ENCODE peak calls at places on chromosomes 1 and 21, in nine cellular contexts. Q is ovary; R is aorta; N is breast epithelium; C is SJSA1; I is CD4-positive, alpha-beta memory T cell; H is stomach; K is left lung; M is A673. E is an unnamed sample.
A peak's percentile ranks its signal among the peaks of the same experiment; 100 is the strongest.

GRCh38 chr21:25506887-25507286 is 100.4 kb downstream of the MRPL39 start:
- DNase-seq in K (no peak), Q (no peak), H (no peak), M (no peak), N (no peak), C (peak; percentile 4), R (no peak), I (no peak), E (no peak)

GRCh38 chr1:71364236-71364635 is 283.4 kb upstream of the ZRANB2 start:
- DNase-seq in K (no peak), Q (no peak), C (no peak), I (no peak), M (no peak), N (no peak), H (no peak), R (no peak), E (no peak)

GRCh38 chr1:70353641-70354331 is 736 bp downstream of the ANKRD13C start:
- DNase-seq in I (no peak), K (peak; percentile 56), H (no peak), C (peak; percentile 89), R (no peak), M (no peak), Q (no peak), N (no peak), E (peak; percentile 18)

GRCh38 chr1:1141911-1142250 is 26.0 kb upstream of the C1orf159 start:
- DNase-seq in K (no peak), C (no peak), Q (no peak), R (no peak), H (no peak), M (no peak), I (no peak), N (no peak), E (no peak)

GRCh38 chr1:157519451-157519850 is 32.9 kb downstream of the FCRL5 start:
- DNase-seq in C (no peak), I (no peak), K (no peak), M (no peak), N (no peak), Q (no peak), R (no peak), H (no peak), E (no peak)

GRCh38 chr1:232556336-232556735 is 73.6 kb downstream of the SIPA1L2 start:
- DNase-seq in I (no peak), K (no peak), N (no peak), H (no peak), M (no peak), C (no peak), R (no peak), Q (no peak), E (no peak)

GRCh38 chr1:224377676-224378006 is 21.0 kb downstream of the CNIH4 start:
- DNase-seq in Q (no peak), M (no peak), R (no peak), K (no peak), N (no peak), H (no peak), I (no peak), C (peak; percentile 23), E (no peak)

GRCh38 chr1:71014110-71014509 is 33.5 kb downstream of the PTGER3 start:
- DNase-seq in C (peak; percentile 65), Q (no peak), I (no peak), R (no peak), H (no peak), K (no peak), N (no peak), M (no peak), E (no peak)

GRCh38 chr1:23477359-23478144 is 6.4 kb downstream of the ASAP3 start:
- DNase-seq in I (no peak), Q (no peak), M (no peak), R (no peak), N (peak; percentile 46), K (no peak), C (no peak), H (no peak), E (no peak)

GRCh38 chr1:50750021-50750619 is 209.9 kb downstream of the FAF1 start:
- DNase-seq in R (no peak), H (no peak), M (peak; percentile 76), I (no peak), Q (no peak), K (no peak), N (no peak), C (peak; percentile 16), E (no peak)

GRCh38 chr1:19922015-19922688 is 1.3 kb downstream of the PLA2G2E start:
- DNase-seq in I (no peak), Q (no peak), K (no peak), R (no peak), C (no peak), M (no peak), N (no peak), H (no peak), E (no peak)

GRCh38 chr1:24237750-24238149 is 50.7 kb upstream of the IFNLR1 start:
- DNase-seq in M (no peak), C (no peak), R (no peak), N (no peak), Q (no peak), K (no peak), H (no peak), I (no peak), E (no peak)

GRCh38 chr1:113389356-113389952 is 861 bp upstream of the MAGI3 start:
- DNase-seq in I (peak; percentile 15), H (no peak), R (no peak), K (no peak), C (no peak), N (no peak), Q (no peak), M (no peak), E (no peak)

GRCh38 chr1:154998818-154999650 is 3.6 kb upstream of the ZBTB7B start:
- DNase-seq in R (peak; percentile 92), I (peak; percentile 54), N (no peak), Q (peak; percentile 78), C (peak; percentile 60), H (peak; percentile 60), K (peak; percentile 73), M (peak; percentile 95), E (peak; percentile 70)

GRCh38 chr1:15187175-15187810 is 33.7 kb downstream of the TMEM51 start:
- DNase-seq in M (no peak), N (no peak), Q (no peak), H (no peak), C (no peak), I (no peak), R (no peak), K (no peak), E (no peak)

GRCh38 chr1:150168960-150169565 is 19.3 kb downstream of the PLEKHO1 start:
- DNase-seq in K (peak; percentile 55), M (peak; percentile 61), R (peak; percentile 91), H (peak; percentile 75), N (no peak), Q (peak; percentile 82), I (peak; percentile 34), C (peak; percentile 56), E (peak; percentile 79)

GRCh38 chr1:201637282-201638076 is 98.6 kb downstream of the NAV1 start:
- DNase-seq in N (no peak), H (no peak), C (no peak), R (no peak), M (peak; percentile 41), Q (no peak), K (no peak), I (no peak), E (peak; percentile 37)

GRCh38 chr21:39971961-39972360 is 104.7 kb downstream of the PCP4 start:
- DNase-seq in I (no peak), Q (no peak), H (no peak), N (no peak), R (no peak), C (no peak), M (no peak), K (no peak), E (no peak)

GRCh38 chr1:109443476-109443875 is 17.2 kb upstream of the PSMA5 start:
- DNase-seq in R (no peak), N (no peak), I (no peak), H (no peak), K (no peak), C (no peak), M (no peak), Q (no peak), E (no peak)

GRCh38 chr1:109444376-109444775 is 18.1 kb upstream of the PSMA5 start:
- DNase-seq in C (no peak), M (no peak), N (no peak), H (no peak), K (no peak), Q (no peak), I (no peak), R (no peak), E (no peak)

GRCh38 chr1:109446236-109446635 is 20.0 kb upstream of the PSMA5 start:
- DNase-seq in M (no peak), C (no peak), R (no peak), N (no peak), Q (no peak), K (no peak), I (no peak), H (no peak), E (no peak)

GRCh38 chr1:109438798-109439297 is 12.6 kb upstream of the PSMA5 start:
- DNase-seq in N (no peak), H (no peak), I (no peak), R (no peak), M (no peak), K (no peak), Q (no peak), C (peak; percentile 6), E (peak; percentile 29)

GRCh38 chr1:109441105-109441504 is 14.9 kb upstream of the PSMA5 start:
- DNase-seq in H (no peak), I (no peak), R (no peak), N (no peak), M (no peak), Q (no peak), C (no peak), K (no peak), E (no peak)
- H3K4me1 ChIP-seq in H (no peaks in the 10 kb centered on the region), I (no peaks in the 10 kb centered on the region), R (no peaks in the 10 kb centered on the region), N (no peaks in the 10 kb centered on the region), M (no peaks in the 10 kb centered on the region), Q (no peaks in the 10 kb centered on the region), C (peaks cover 8% of the 10 kb centered on the region), K (no peaks in the 10 kb centered on the region), E (no peaks in the 10 kb centered on the region)

GRCh38 chr1:9078035-9078948 is 8.9 kb upstream of the SLC2A5 start:
- DNase-seq in Q (no peak), K (no peak), H (no peak), C (no peak), N (no peak), M (no peak), R (no peak), I (no peak), E (no peak)
- H3K4me1 ChIP-seq in Q (no peaks in the 10 kb centered on the region), K (no peaks in the 10 kb centered on the region), H (no peaks in the 10 kb centered on the region), C (peaks cover 22% of the 10 kb centered on the region), N (no peaks in the 10 kb centered on the region), M (no peaks in the 10 kb centered on the region), R (no peaks in the 10 kb centered on the region), I (peaks cover 15% of the 10 kb centered on the region), E (no peaks in the 10 kb centered on the region)

GRCh38 chr1:206705744-206706297 is 21.1 kb downstream of the MAPKAPK2 start:
- DNase-seq in Q (no peak), N (no peak), K (no peak), C (no peak), H (no peak), R (no peak), I (no peak), M (no peak), E (no peak)
- H3K4me1 ChIP-seq in Q (peaks cover 26% of the 10 kb centered on the region), N (peaks cover 21% of the 10 kb centered on the region), K (peaks cover 54% of the 10 kb centered on the region), C (peaks cover 66% of the 10 kb centered on the region), H (peaks cover 82% of the 10 kb centered on the region), R (no peaks in the 10 kb centered on the region), I (peaks cover 93% of the 10 kb centered on the region), M (peaks cover 20% of the 10 kb centered on the region), E (no peaks in the 10 kb centered on the region)

DNA sequence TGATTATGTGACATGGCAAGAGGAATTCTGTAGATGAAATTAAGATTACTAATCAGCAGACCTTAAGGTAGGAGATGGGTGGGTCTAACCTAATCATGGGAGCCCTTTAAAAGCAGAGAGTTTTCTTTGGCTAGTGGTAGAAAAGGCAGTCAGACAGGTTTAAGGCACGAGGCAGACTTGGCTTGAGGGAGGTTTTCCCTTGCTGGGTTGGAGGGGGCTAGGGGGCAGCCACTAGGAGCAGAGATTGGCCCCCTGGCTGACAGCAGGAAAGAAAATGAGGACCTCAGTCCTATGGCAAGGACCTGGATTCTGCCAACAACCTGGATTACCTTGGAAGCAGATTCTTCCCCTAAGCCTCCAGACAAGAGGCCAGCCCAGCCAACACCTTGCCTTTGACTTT is 4.7 kb upstream of the TMEM61 start:
- DNase-seq in M (no peak), C (no peak), R (no peak), I (no peak), Q (no peak), K (no peak), H (no peak), N (no peak), E (no peak)
- H3K4me1 ChIP-seq in M (peaks cover 6% of the 10 kb centered on the region), C (peaks cover 8% of the 10 kb centered on the region), R (no peaks in the 10 kb centered on the region), I (no peaks in the 10 kb centered on the region), Q (no peaks in the 10 kb centered on the region), K (no peaks in the 10 kb centered on the region), H (peaks cover 11% of the 10 kb centered on the region), N (no peaks in the 10 kb centered on the region), E (no peaks in the 10 kb centered on the region)